ENCODE peak calls at places on chromosomes 4 and X, in seven cellular contexts. Z, O, G, L, S, R and I are unnamed samples.
A peak's percentile ranks its signal among the peaks of the same experiment; 100 is the strongest.

GRCh38 chr4:168648929-168649328 is 152.1 kb downstream of the PALLD start:
- DNase-seq in Z (no peak), O (no peak), G (no peak), L (no peak), S (no peak), R (no peak), I (no peak)

GRCh38 chrX:39718951-39719350 is 378.8 kb downstream of the BCOR start:
- DNase-seq in Z (no peak), O (no peak), G (no peak), L (no peak), S (no peak), R (no peak), I (no peak)

GRCh38 chr4:879730-880079 is 52.4 kb downstream of the GAK start:
- DNase-seq in Z (no peak), O (no peak), G (no peak), L (no peak), S (no peak), R (no peak), I (no peak)

GRCh38 chr4:59608466-59608865 is 1591.7 kb upstream of the ADGRL3 start:
- DNase-seq in Z (no peak), O (no peak), G (no peak), L (no peak), S (no peak), R (no peak), I (no peak)

GRCh38 chr4:25632135-25632534 is 23.5 kb upstream of the SLC34A2 start:
- DNase-seq in Z (no peak), O (no peak), G (no peak), L (no peak), S (no peak), R (no peak), I (no peak)

GRCh38 chr4:18057821-18058533 is 36.4 kb upstream of the LCORL start:
- DNase-seq in Z (no peak), O (no peak), G (no peak), L (no peak), S (no peak), R (no peak), I (no peak)

GRCh38 chrX:125319646-125320521 is at the start of gene TEX13C:
- DNase-seq in Z (no peak), O (no peak), G (no peak), L (no peak), S (no peak), R (no peak), I (no peak)

GRCh38 chr4:54226399-54227260 is 2.5 kb upstream of the PDGFRA start:
- DNase-seq in Z (no peak), O (no peak), G (peak; percentile 29), L (no peak), S (peak; percentile 70), R (peak; percentile 81), I (peak; percentile 36)

GRCh38 chrX:29858714-29859113 is 356.6 kb upstream of the MAGEB2 start:
- DNase-seq in Z (peak; percentile 6), O (no peak), G (no peak), L (no peak), S (no peak), R (no peak), I (no peak)

DNA sequence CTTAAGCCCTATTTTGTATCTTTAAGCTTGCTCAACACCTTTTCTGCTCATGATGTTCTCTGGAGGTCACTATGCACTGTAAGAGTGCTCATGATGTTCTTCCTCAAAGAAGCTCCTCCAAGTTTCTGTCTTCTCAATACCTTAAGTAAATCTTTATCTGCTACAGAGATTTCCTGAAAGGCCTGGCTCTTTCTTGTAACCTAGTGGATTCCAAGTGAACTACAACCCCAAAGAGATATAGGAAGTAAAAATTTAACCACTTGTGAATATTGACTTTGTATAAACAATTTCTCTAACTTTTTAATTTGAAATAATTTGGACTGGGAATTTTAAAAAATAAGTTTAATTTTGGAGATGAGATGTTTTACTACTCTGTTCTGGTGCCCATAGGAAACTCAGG is 39.3 kb upstream of the XK start:
- DNase-seq in Z (no peak), O (no peak), G (no peak), L (no peak), S (no peak), R (no peak), I (no peak)
- TF ChIP-seq CTCF in Z (no peak), O (no peak), G (peak; percentile 32), L (no peak), S (no peak), R (no peak), I (peak; percentile 43)

DNA sequence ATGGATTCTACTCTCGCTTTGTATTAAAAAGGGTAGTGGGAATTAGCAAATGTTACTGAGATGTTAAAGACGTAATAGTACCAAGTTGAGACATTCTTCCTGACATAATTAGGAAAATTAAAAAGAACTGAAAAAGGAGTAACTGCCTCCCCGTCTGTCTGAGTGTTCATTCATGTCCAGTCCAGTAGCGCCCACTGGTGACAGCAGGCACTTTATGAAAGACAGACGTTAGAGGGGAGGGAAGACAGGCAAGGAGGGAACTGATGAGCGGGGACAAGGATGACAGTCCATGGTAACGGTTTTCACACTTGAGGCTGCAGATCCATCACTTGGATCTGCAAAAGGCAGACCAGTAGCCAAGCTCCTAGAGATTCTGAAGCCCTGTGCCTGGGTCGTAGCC is 326.7 kb downstream of the STK32B start:
- DNase-seq in Z (no peak), O (no peak), G (no peak), L (no peak), S (no peak), R (no peak), I (no peak)
- TF ChIP-seq CTCF in Z (peak; percentile 44), O (peak; percentile 55), G (no peak), L (no peak), S (no peak), R (no peak), I (no peak)

DNA sequence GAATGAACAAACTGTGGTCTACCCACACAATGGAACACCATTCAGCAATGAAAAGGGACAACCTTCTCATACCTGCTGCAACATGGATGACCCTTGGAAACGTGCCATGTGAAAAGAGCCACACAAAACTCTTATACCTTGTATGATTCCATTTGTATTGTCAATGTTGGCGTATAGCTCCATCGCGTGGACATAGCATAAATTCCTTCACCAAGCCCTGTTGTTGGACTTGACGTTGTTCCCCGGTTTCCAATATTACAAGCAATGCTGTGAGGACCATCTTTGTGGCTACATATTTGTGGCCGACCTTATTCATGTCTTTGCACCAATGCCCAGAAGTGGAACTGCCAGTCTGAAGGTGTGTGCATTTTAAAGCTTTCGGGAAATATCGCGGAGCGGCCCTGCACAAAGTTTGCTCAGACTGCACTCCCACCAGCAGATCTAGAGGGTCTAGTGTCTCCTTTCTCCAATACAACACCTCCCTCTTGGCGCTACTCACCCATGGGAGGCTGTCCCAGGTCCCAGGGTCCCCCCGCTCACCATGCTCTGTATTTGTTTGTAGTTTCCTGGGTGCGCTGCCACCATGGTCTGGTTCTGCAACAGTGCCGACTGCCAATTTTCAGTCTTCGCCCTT is at the start of gene CLDN34:
- DNase-seq in Z (no peak), O (no peak), G (no peak), L (no peak), S (no peak), R (no peak), I (no peak)
- TF ChIP-seq CTCF in Z (no peak), O (no peak), G (no peak), L (no peak), S (no peak), R (no peak), I (no peak)

DNA sequence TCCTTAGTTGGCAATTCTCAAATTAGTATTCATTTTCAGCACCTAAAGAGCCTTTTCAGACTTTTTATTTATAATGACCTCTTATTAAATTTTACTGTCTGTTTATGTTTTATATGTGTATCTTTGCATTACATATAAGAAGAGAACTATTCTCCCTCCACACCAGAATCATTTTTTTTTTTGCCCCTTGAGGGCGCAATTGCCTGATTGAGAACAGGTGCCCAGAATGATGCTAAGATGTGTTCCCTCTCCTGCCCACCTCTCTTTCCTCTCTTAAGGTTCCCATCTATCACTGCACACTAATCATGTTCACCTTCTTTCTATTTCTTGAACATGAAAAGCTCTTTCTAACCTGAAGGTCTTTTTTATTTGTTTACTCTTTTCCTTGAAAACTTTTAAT is 44.2 kb upstream of the ADAM29 start:
- DNase-seq in Z (no peak), O (no peak), G (no peak), L (no peak), S (no peak), R (no peak), I (no peak)
- TF ChIP-seq CTCF in Z (no peak), O (peak; percentile 23), G (peak; percentile 15), L (no peak), S (no peak), R (no peak), I (no peak)